ENCODE peak calls at places on chromosomes 3 and 15, in five cellular contexts. D is adrenal gland, V is tibial nerve, O is ovary, C is stomach. F is an unnamed sample.

GRCh38 chr15:31456329-31457060 is 129.9 kb downstream of the KLF13 start:
- DNase-seq in D (peak; percentile 11), V (no peak), O (no peak), C (no peak), F (no peak)

GRCh38 chr3:107938128-107938527 is 152.7 kb downstream of the CD47 start:
- DNase-seq in D (peak; percentile 44), V (no peak), O (no peak), C (no peak), F (no peak)

GRCh38 chr3:194476784-194477183 is 10.0 kb downstream of the ATP13A3 start:
- DNase-seq in D (no peak), V (no peak), O (no peak), C (no peak), F (no peak)

GRCh38 chr3:153274521-153274920 is 112.5 kb downstream of the RAP2B start:
- DNase-seq in D (no peak), V (no peak), O (no peak), C (no peak), F (no peak)

GRCh38 chr3:44424758-44425157 is 52.7 kb downstream of the ZNF445 start:
- DNase-seq in D (no peak), V (no peak), O (no peak), C (no peak), F (no peak)

GRCh38 chr15:31024330-31024729 is 32.9 kb upstream of the MTMR10 start:
- DNase-seq in D (no peak), V (no peak), O (no peak), C (no peak), F (no peak)

GRCh38 chr3:182364723-182365650 is 428.3 kb upstream of the ATP11B start:
- DNase-seq in D (no peak), V (peak; percentile 52), O (no peak), C (peak; percentile 78), F (no peak)

GRCh38 chr3:62554264-62554799 is 181.0 kb upstream of the FEZF2 start:
- DNase-seq in D (no peak), V (no peak), O (no peak), C (no peak), F (no peak)

GRCh38 chr3:52851348-52851747 is 16.5 kb upstream of the MUSTN1 start:
- DNase-seq in D (peak; percentile 61), V (no peak), O (no peak), C (no peak), F (no peak)

GRCh38 chr3:168839692-168840091 is 744.0 kb upstream of the GOLIM4 start:
- DNase-seq in D (no peak), V (no peak), O (no peak), C (no peak), F (no peak)

GRCh38 chr3:15797600-15798303 is at the start of gene ANKRD28:
- DNase-seq in D (no peak), V (no peak), O (no peak), C (no peak), F (no peak)

GRCh38 chr3:60759439-60759838 is 491.8 kb downstream of the FHIT start:
- DNase-seq in D (no peak), V (no peak), O (no peak), C (no peak), F (no peak)

GRCh38 chr3:52213005-52213404 is 12.4 kb downstream of the TLR9 start:
- DNase-seq in D (no peak), V (no peak), O (no peak), C (no peak), F (no peak)

GRCh38 chr15:68783226-68784054 is 37.3 kb downstream of the ANP32A start:
- DNase-seq in D (peak; percentile 56), V (no peak), O (no peak), C (peak; percentile 77), F (peak; percentile 61)

GRCh38 chr15:93150910-93151309 is 61.9 kb upstream of the RGMA start:
- DNase-seq in D (peak; percentile 33), V (no peak), O (no peak), C (no peak), F (no peak)

GRCh38 chr3:123789160-123789559 is 95.0 kb downstream of the MYLK start:
- DNase-seq in D (no peak), V (no peak), O (no peak), C (no peak), F (no peak)

GRCh38 chr15:31338318-31338878 is 11.8 kb downstream of the KLF13 start:
- DNase-seq in D (no peak), V (no peak), O (peak; percentile 48), C (peak; percentile 62), F (no peak)

GRCh38 chr15:100297812-100298211 is 44.0 kb downstream of the ADAMTS17 start:
- DNase-seq in D (no peak), V (no peak), O (no peak), C (no peak), F (no peak)

GRCh38 chr3:107216711-107217110 is 160.5 kb upstream of the CCDC54 start:
- DNase-seq in D (peak; percentile 54), V (no peak), O (no peak), C (no peak), F (no peak)

GRCh38 chr3:16841906-16842709 is 42.6 kb upstream of the PLCL2 start:
- DNase-seq in D (peak; percentile 33), V (no peak), O (no peak), C (peak; percentile 64), F (peak; percentile 64)

GRCh38 chr15:77557178-77557960 is 75.3 kb downstream of the LINGO1 start:
- DNase-seq in D (peak; percentile 64), V (no peak), O (no peak), C (peak; percentile 38), F (no peak)

GRCh38 chr3:43372809-43373587 is 86.7 kb downstream of the SNRK start:
- DNase-seq in D (no peak), V (no peak), O (no peak), C (no peak), F (no peak)

GRCh38 chr3:164779816-164780215 is 298.5 kb downstream of the SI start:
- DNase-seq in D (no peak), V (no peak), O (no peak), C (no peak), F (no peak)

GRCh38 chr15:66927326-66928077 is 137.9 kb upstream of the SMAD3 start:
- DNase-seq in D (peak; percentile 31), V (no peak), O (no peak), C (no peak), F (no peak)

GRCh38 chr15:76996526-76997401 is 1.8 kb downstream of the PSTPIP1 start:
- DNase-seq in D (no peak), V (peak; percentile 7), O (peak; percentile 54), C (no peak), F (peak; percentile 61)

GRCh38 chr15:88664151-88664778 is 25.4 kb downstream of the ISG20 start:
- DNase-seq in D (no peak), V (no peak), O (no peak), C (peak; percentile 43), F (peak; percentile 42)

GRCh38 chr3:14771593-14772497 is 46.9 kb upstream of the FGD5 start:
- DNase-seq in D (peak; percentile 4), V (no peak), O (no peak), C (no peak), F (no peak)

GRCh38 chr15:62306851-62307504 is 141.9 kb upstream of the C2CD4B start:
- DNase-seq in D (peak; percentile 58), V (no peak), O (no peak), C (peak; percentile 64), F (no peak)

GRCh38 chr15:66472176-66472999 is 25.2 kb downstream of the SNAPC5 start:
- DNase-seq in D (no peak), V (no peak), O (no peak), C (no peak), F (peak; percentile 24)

GRCh38 chr15:40103124-40103858 is 5.4 kb downstream of the BMF start:
- DNase-seq in D (peak; percentile 85), V (peak; percentile 62), O (peak; percentile 83), C (peak; percentile 94), F (no peak)

GRCh38 chr3:56917740-56918568 is 116.2 kb upstream of the ARHGEF3 start:
- DNase-seq in D (no peak), V (no peak), O (no peak), C (no peak), F (no peak)

GRCh38 chr3:151592287-151592686 is 131.4 kb upstream of the IGSF10 start:
- DNase-seq in D (no peak), V (no peak), O (no peak), C (no peak), F (no peak)

GRCh38 chr3:45947361-45947760 is 4.1 kb downstream of the CXCR6 start:
- DNase-seq in D (no peak), V (no peak), O (no peak), C (no peak), F (no peak)

GRCh38 chr3:72190050-72190449 is 405.1 kb upstream of the PROK2 start:
- DNase-seq in D (no peak), V (no peak), O (no peak), C (no peak), F (no peak)

GRCh38 chr3:72189344-72189743 is 404.4 kb upstream of the PROK2 start:
- DNase-seq in D (no peak), V (no peak), O (no peak), C (no peak), F (no peak)

GRCh38 chr3:72185549-72186484 is 400.9 kb upstream of the PROK2 start:
- DNase-seq in D (peak; percentile 41), V (no peak), O (no peak), C (no peak), F (no peak)

GRCh38 chr3:72186485-72186864 is 401.5 kb upstream of the PROK2 start:
- DNase-seq in D (no peak), V (no peak), O (no peak), C (no peak), F (no peak)

GRCh38 chr3:72187131-72187530 is 402.2 kb upstream of the PROK2 start:
- DNase-seq in D (no peak), V (no peak), O (no peak), C (no peak), F (no peak)
- TF ChIP-seq CTCF in D (no peak), V (no peak), O (no peak), C (no peak), F (no peak)

GRCh38 chr15:86001200-86001599 is 78.5 kb upstream of the AGBL1 start:
- DNase-seq in D (no peak), V (no peak), O (no peak), C (no peak), F (no peak)
- H3K27ac ChIP-seq in D (no peak overlapping the region), V (no peak overlapping the region), O (no peak overlapping the region), C (no peak overlapping the region), F (no peak overlapping the region)

DNA sequence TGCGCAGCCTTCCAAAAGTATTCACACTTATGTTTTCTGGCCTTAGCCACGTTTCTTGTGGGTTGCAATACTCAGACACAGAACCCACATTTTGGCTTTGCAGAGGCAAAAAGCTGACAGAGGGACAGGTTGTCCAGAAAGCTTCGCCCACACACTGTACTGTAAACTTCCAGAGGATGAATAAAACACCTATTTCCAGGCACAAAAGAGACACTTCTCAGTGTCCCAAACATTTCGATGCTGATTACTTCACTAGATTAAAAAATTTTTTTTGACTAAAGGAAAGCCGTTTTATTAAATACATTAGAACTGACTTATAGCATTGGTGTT is 28.0 kb upstream of the KCTD6 start:
- DNase-seq in D (no peak), V (no peak), O (no peak), C (no peak), F (no peak)
- TF ChIP-seq CTCF in D (no peak), V (no peak), O (no peak), C (no peak), F (peak; percentile 17)

GRCh38 chr15:60128710-60129109 is 124.6 kb downstream of the FOXB1 start:
- DNase-seq in D (no peak), V (no peak), O (no peak), C (no peak), F (no peak)
- H3K27ac ChIP-seq in D (no peak overlapping the region), V (no peak overlapping the region), O (no peak overlapping the region), C (no peak overlapping the region), F (no peak overlapping the region)

GRCh38 chr3:73624363-73625123 is at the start of gene PDZRN3:
- DNase-seq in D (peak; percentile 74), V (peak; percentile 48), O (peak; percentile 86), C (peak; percentile 55), F (no peak)
- TF ChIP-seq CTCF in D (no peak), V (no peak), O (no peak), C (peak; percentile 3), F (no peak)

F was measured in CD4-positive, alpha-beta T cell.